ENCODE peak calls at places on chromosomes 4 and X, in eight cellular contexts. K is A549; H is psoas muscle; N is myocyte; B is AG09319; F is AG08395; W is activated T-helper 1 cell treated with anti-CD3 and anti-CD28 coated beads, Interleukin-2, amount 50 U/mL, for 16 hours; T is spleen. O is an unnamed sample.

GRCh38 chrX:44784241-44784640 is 59.6 kb upstream of the DUSP21 start:
- DNase-seq in K (no peak), H (no peak), N (no peak), B (no peak), F (no peak), W (no peak), T (no peak), O (no peak)

GRCh38 chr4:8510611-8511285 is 69.4 kb upstream of the GPR78 start:
- DNase-seq in K (no peak), H (no peak), N (no peak), B (no peak), F (no peak), W (no peak), T (peak), O (no peak)

GRCh38 chr4:6495736-6496135 is 23.3 kb upstream of the PPP2R2C start:
- DNase-seq in K (no peak), H (no peak), N (no peak), B (no peak), F (no peak), W (no peak), T (no peak), O (no peak)

GRCh38 chr4:121932212-121932974 is 19.5 kb downstream of the TRPC3 start:
- DNase-seq in K (no peak), H (peak), N (no peak), B (no peak), F (no peak), W (no peak), T (peak), O (no peak)

GRCh38 chr4:20086768-20087167 is 164.9 kb upstream of the SLIT2 start:
- DNase-seq in K (no peak), H (no peak), N (no peak), B (no peak), F (peak), W (no peak), T (no peak), O (no peak)

GRCh38 chr4:57410331-57411052 is 300.3 kb upstream of the IGFBP7 start:
- DNase-seq in K (no peak), H (no peak), N (no peak), B (no peak), F (no peak), W (no peak), T (no peak), O (no peak)

GRCh38 chrX:155888139-155888538 is 7.0 kb downstream of the VAMP7 start:
- DNase-seq in K (peak), H (no peak), N (peak), B (no peak), F (peak), W (no peak), T (no peak), O (no peak)

GRCh38 chr4:98558770-98559169 is 99.6 kb downstream of the TSPAN5 start:
- DNase-seq in K (no peak), H (no peak), N (no peak), B (no peak), F (no peak), W (no peak), T (no peak), O (no peak)

GRCh38 chrX:103878466-103879151 is 46.6 kb upstream of the RAB9B start:
- DNase-seq in K (peak), H (no peak), N (peak), B (no peak), F (peak), W (no peak), T (no peak), O (no peak)

GRCh38 chr4:73341454-73341853 is 62.6 kb upstream of the ALB start:
- DNase-seq in K (peak), H (no peak), N (peak), B (peak), F (peak), W (no peak), T (no peak), O (peak)

GRCh38 chrX:2931612-2932011 is 2.5 kb upstream of the ARSD start:
- DNase-seq in K (no peak), H (no peak), N (no peak), B (no peak), F (no peak), W (no peak), T (no peak), O (no peak)

GRCh38 chr4:76726141-76726540 is 171.8 kb downstream of the SOWAHB start:
- DNase-seq in K (no peak), H (no peak), N (no peak), B (no peak), F (no peak), W (no peak), T (no peak), O (no peak)

GRCh38 chr4:139988863-139989765 is 164.9 kb downstream of the MAML3 start:
- DNase-seq in K (peak), H (no peak), N (peak), B (peak), F (peak), W (no peak), T (no peak), O (no peak)

GRCh38 chr4:113243312-113243711 is 193.9 kb downstream of the ANK2 start:
- DNase-seq in K (no peak), H (no peak), N (no peak), B (no peak), F (no peak), W (no peak), T (no peak), O (no peak)

GRCh38 chrX:55098691-55099090 is 9.9 kb downstream of the PAGE2 start:
- DNase-seq in K (no peak), H (no peak), N (no peak), B (no peak), F (no peak), W (no peak), T (no peak), O (no peak)

GRCh38 chr4:83114576-83114975 is at the start of gene PLAC8:
- DNase-seq in K (no peak), H (no peak), N (no peak), B (no peak), F (no peak), W (no peak), T (no peak), O (no peak)

GRCh38 chr4:185165605-185166063 is 22.6 kb downstream of the SLC25A4 start:
- DNase-seq in K (no peak), H (no peak), N (peak), B (peak), F (peak), W (no peak), T (no peak), O (no peak)